ENCODE peak calls at places on chromosomes 13 and 19, in eight cellular contexts. S is gastrocnemius medialis; J is activated CD8-positive, alpha-beta memory T cell treated with anti-CD3 and anti-CD28 coated beads, Interleukin-2, amount 10 ng/mL, durations not matched to agents 7 days and 5 days; Y is right lobe of liver; P is Calu3; D is KBM-7; V is GOT3; A is COLO829. Q is an unnamed sample.

GRCh38 chr19:2770055-2771013 is 12.7 kb downstream of the SGTA start:
- DNase-seq in A (no peak), D (peak), Y (no peak), J (no peak), P (no peak), S (no peak), V (no peak), Q (no peak)

GRCh38 chr13:113726961-113727411 is 32.0 kb upstream of the TMEM255B start:
- DNase-seq in V (no peak), J (no peak), A (no peak), S (no peak), Y (no peak), P (no peak), D (no peak), Q (no peak)

GRCh38 chr19:54407780-54408179 is 7.5 kb upstream of the TTYH1 start:
- DNase-seq in V (no peak), S (no peak), P (no peak), J (no peak), A (no peak), Y (no peak), D (no peak), Q (no peak)

GRCh38 chr13:50521750-50522149 is 321.7 kb downstream of the DLEU7 start:
- DNase-seq in J (no peak), P (no peak), A (no peak), Y (no peak), D (no peak), V (no peak), S (no peak), Q (no peak)

GRCh38 chr19:35879770-35880317 is 11.5 kb downstream of the APLP1 start:
- DNase-seq in S (peak), J (peak), P (peak), Y (peak), A (peak), D (peak), V (peak), Q (no peak)

GRCh38 chr13:90594694-90595093 is 752.8 kb upstream of the MIR17HG start:
- DNase-seq in J (no peak), D (no peak), A (no peak), S (no peak), P (no peak), V (no peak), Y (no peak), Q (no peak)

GRCh38 chr13:102291587-102292218 is 110.1 kb downstream of the FGF14 start:
- DNase-seq in D (no peak), Y (peak), P (no peak), J (no peak), V (no peak), S (no peak), A (no peak), Q (no peak)

GRCh38 chr13:46893820-46894533 is 2.9 kb downstream of the HTR2A start:
- DNase-seq in V (peak), J (peak), A (no peak), S (peak), P (peak), Y (peak), D (peak), Q (no peak)

GRCh38 chr13:109735567-109735966 is 50.8 kb downstream of the IRS2 start:
- DNase-seq in J (no peak), S (no peak), Y (no peak), A (no peak), V (no peak), D (no peak), P (no peak), Q (no peak)

GRCh38 chr19:32224371-32225244 is 120.8 kb upstream of the ZNF507 start:
- DNase-seq in D (peak), Y (peak), P (peak), J (peak), S (peak), A (peak), V (no peak), Q (peak)

GRCh38 chr19:50252111-50252886 is 48.9 kb downstream of the MYH14 start:
- DNase-seq in D (peak), V (no peak), S (no peak), A (no peak), P (peak), Y (no peak), J (no peak), Q (no peak)

GRCh38 chr13:38590796-38591507 is 95.9 kb upstream of the FREM2 start:
- DNase-seq in S (no peak), D (no peak), J (no peak), V (no peak), Y (no peak), A (no peak), P (peak), Q (no peak)

GRCh38 chr19:10876459-10877240 is 5.3 kb downstream of the CARM1 start:
- DNase-seq in J (peak), A (no peak), P (no peak), V (no peak), D (no peak), Y (no peak), S (peak), Q (no peak)

GRCh38 chr13:62512194-62513141 is 1096.8 kb upstream of the PCDH20 start:
- DNase-seq in D (peak), Y (peak), S (no peak), V (no peak), P (peak), A (peak), J (no peak), Q (no peak)

GRCh38 chr13:111328111-111328802 is 7.8 kb downstream of the TEX29 start:
- DNase-seq in S (no peak), V (no peak), J (peak), P (no peak), A (no peak), Y (no peak), D (no peak), Q (no peak)